ENCODE peak calls at places on chromosomes 6 and 20, in six cellular contexts. C is A549, G is K562, Z is HepG2, Q is upper lobe of left lung, B is GM12878. N is an unnamed sample.

GRCh38 chr6:134707342-134707982 is 242.4 kb downstream of the ALDH8A1 start:
- ATAC-seq in C (peak), G (no peak), Z (peak), Q (peak), B (no peak), N (no peak)

GRCh38 chr6:44730771-44731391 is 343.4 kb downstream of the CDC5L start:
- ATAC-seq in C (peak), G (no peak), Z (no peak), Q (no peak), B (no peak), N (no peak)

GRCh38 chr20:50099565-50099991 is 13.4 kb downstream of the UBE2V1 start:
- ATAC-seq in C (no peak), G (no peak), Z (no peak), Q (peak), B (no peak), N (no peak)

GRCh38 chr6:29974901-29975560 is 32.7 kb downstream of the HLA-A start:
- ATAC-seq in C (no peak), G (no peak), Z (no peak), Q (no peak), B (no peak), N (no peak)

GRCh38 chr6:70180904-70181599 is 121.8 kb downstream of the COL9A1 start:
- ATAC-seq in C (no peak), G (no peak), Z (no peak), Q (no peak), B (peak), N (no peak)

GRCh38 chr6:112282217-112282616 is 27.9 kb upstream of the LAMA4 start:
- ATAC-seq in C (no peak), G (no peak), Z (peak), Q (peak), B (no peak), N (peak)

GRCh38 chr6:141403827-141404226 is 728.9 kb upstream of the GJE1 start:
- ATAC-seq in C (no peak), G (no peak), Z (no peak), Q (no peak), B (no peak), N (no peak)

GRCh38 chr6:159116343-159116742 is 52.9 kb upstream of the FNDC1 start:
- ATAC-seq in C (no peak), G (no peak), Z (no peak), Q (no peak), B (peak), N (no peak)

GRCh38 chr6:106974999-106975698 is 620 bp upstream of the CD24 start:
- ATAC-seq in C (peak), G (peak), Z (peak), Q (peak), B (peak), N (peak)

DNA sequence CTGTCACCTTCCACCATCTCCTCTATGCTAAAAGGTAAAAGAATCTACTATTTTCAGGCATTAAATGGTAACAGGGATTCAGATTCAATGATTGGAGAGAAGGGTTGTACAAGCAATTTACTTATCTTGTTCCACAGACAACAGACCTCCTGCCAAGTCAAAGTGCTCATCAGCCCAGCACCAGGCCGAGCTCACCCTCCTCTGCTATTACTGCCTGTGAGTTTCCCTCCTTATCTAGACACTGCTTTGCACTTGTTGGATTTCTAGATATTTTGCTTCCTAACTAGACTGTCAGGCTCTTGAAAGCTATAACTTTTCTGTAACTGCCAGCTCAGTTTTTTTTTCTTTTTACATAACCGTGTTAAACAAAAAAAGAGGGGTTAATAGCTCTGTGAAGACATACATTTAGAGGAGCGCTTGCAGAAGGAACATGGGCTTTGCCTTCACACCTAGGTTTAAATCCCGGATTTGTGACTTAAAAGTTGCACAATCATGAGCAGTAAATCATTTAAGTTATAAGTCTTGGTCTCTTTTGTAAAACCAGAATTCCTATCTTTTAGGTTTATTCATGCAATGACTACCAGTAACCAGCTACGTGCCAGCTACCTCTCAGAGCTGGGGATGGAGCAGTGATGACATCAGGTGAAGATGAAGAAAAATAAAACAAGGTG is 1.1 kb upstream of the FAM162B start:
- ATAC-seq in C (no peak), G (peak), Z (no peak), Q (no peak), B (no peak), N (no peak)
- H3K27ac ChIP-seq in C (no peak), G (no peak), Z (no peak), Q (no peak), B (no peak), N (no peak)

GRCh38 chr20:8322654-8323053 is 190.6 kb downstream of the PLCB1 start:
- ATAC-seq in C (no peak), G (no peak), Z (no peak), Q (no peak), B (no peak), N (no peak)
- TF ChIP-seq EP300 in C (no peak), G (no peak), Z (no peak), Q (no peak), B (no peak), N (no peak)

GRCh38 chr6:167987811-167988495 is 9.5 kb upstream of the KIF25 start:
- ATAC-seq in C (no peak), G (no peak), Z (no peak), Q (no peak), B (no peak), N (no peak)
- H3K27ac ChIP-seq in C (no peak), G (no peak), Z (no peak), Q (no peak), B (no peak), N (no peak)

DNA sequence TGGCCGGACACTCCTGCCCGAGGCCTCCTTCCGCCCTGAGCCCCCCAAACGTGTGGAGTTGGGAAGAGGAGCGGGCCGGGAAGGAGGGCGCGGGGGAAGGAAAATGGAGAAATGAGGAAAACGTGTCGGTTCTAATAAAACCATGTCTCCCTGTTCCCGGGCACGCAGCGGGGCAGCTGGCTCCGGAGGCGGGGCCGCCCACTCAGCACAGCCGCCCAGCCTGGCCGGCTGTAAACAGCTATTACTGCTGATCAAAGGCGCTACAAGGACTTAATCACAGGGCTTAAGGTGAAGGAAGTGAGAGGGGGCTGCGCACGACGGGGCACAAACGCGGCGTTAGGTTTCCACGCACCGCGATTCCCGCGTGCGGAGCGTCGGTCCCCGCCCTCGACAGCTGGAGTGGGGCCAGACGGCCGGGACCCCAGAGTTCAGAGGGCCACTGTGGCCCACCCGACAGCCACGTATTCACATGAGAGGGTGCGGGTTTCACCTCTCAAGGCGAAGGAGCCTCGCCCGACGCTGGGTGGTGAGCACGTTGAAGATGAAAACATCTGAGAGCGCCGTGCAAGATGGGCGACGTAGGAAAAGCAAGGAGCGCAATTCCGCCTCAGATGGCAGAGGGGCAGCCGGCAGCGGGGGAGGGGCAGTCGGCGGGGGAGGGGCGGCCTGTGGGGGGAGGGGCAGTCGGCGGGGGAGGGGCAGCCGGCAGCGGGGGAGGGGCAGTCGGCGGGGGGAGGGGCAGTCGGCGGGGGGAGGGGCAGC is 114.1 kb downstream of the DLL1 start:
- ATAC-seq in C (no peak), G (no peak), Z (no peak), Q (no peak), B (no peak), N (no peak)
- TF ChIP-seq EP300 in C (no peak), G (no peak), Z (no peak), Q (no peak), B (no peak), N (no peak)